ENCODE peak calls at places on chromosomes 13 and 19, in ten cellular contexts. N, O, F, B, Z, J, I, L, K and X are unnamed samples.

GRCh38 chr19:45025264-45025663 is 13.6 kb upstream of the CLASRP start:
- DNase-seq in B (no peak), Z (no peak), K (no peak), I (no peak), L (no peak), F (no peak), O (no peak), N (no peak), J (no peak), X (no peak)

GRCh38 chr13:77846173-77846572 is 72.5 kb downstream of the EDNRB start:
- DNase-seq in O (peak), J (no peak), K (no peak), B (no peak), I (no peak), N (no peak), L (no peak), F (no peak), Z (no peak), X (no peak)

GRCh38 chr19:29002336-29002735 is 210.6 kb downstream of the UQCRFS1 start:
- DNase-seq in F (no peak), K (no peak), O (no peak), B (no peak), L (no peak), N (no peak), I (no peak), Z (no peak), J (no peak), X (no peak)

GRCh38 chr13:41461527-41462124 is 4.3 kb downstream of the RGCC start:
- DNase-seq in N (peak), J (no peak), Z (no peak), B (no peak), F (no peak), L (no peak), I (no peak), O (peak), K (no peak), X (peak)

GRCh38 chr19:1166872-1167573 is 7.0 kb downstream of the SBNO2 start:
- DNase-seq in K (no peak), Z (no peak), O (no peak), B (no peak), F (no peak), I (no peak), L (no peak), N (no peak), J (no peak), X (no peak)

GRCh38 chr19:11651062-11651461 is 53.8 kb downstream of the ZNF627 start:
- DNase-seq in I (no peak), K (no peak), B (no peak), L (no peak), F (no peak), J (no peak), N (no peak), Z (no peak), O (no peak), X (no peak)

GRCh38 chr13:30928971-30929370 is 3.5 kb upstream of the TEX26 start:
- DNase-seq in L (no peak), I (no peak), B (no peak), Z (no peak), O (no peak), N (no peak), J (no peak), K (no peak), F (no peak), X (no peak)

GRCh38 chr13:74930402-74931165 is 551.4 kb downstream of the TBC1D4 start:
- DNase-seq in Z (no peak), B (no peak), L (peak), O (no peak), J (no peak), N (no peak), K (no peak), I (no peak), F (peak), X (no peak)

GRCh38 chr13:90882551-90882950 is 464.9 kb upstream of the MIR17HG start:
- DNase-seq in O (no peak), N (no peak), L (no peak), I (no peak), F (no peak), J (no peak), K (no peak), B (no peak), Z (no peak), X (no peak)

GRCh38 chr19:4878491-4878968 is 11.1 kb upstream of the PLIN3 start:
- DNase-seq in B (no peak), O (peak), L (no peak), N (no peak), J (no peak), F (no peak), I (no peak), Z (no peak), K (peak), X (no peak)

GRCh38 chr13:98821372-98822237 is 69.1 kb upstream of the SLC15A1 start:
- DNase-seq in I (no peak), F (no peak), J (no peak), Z (no peak), K (no peak), O (no peak), L (peak), B (no peak), N (no peak), X (no peak)